ENCODE peak calls at places on chromosomes 2 and 18, in five cellular contexts. R, M, Z, J and U are unnamed samples.

GRCh38 chr2:206328979-206329378 is 54.5 kb downstream of the ZDBF2 start:
- DNase-seq in M (no peak), Z (no peak), J (peak), R (peak), U (no peak)

GRCh38 chr18:55221577-55221976 is 262.3 kb upstream of the CCDC68 start:
- DNase-seq in J (no peak), R (no peak), Z (no peak), M (no peak), U (no peak)

GRCh38 chr2:112055833-112056625 is 960 bp downstream of the TMEM87B start:
- DNase-seq in Z (peak), J (no peak), M (peak), R (peak), U (peak)

GRCh38 chr2:134602666-134603065 is 116.1 kb downstream of the TMEM163 start:
- DNase-seq in J (no peak), M (no peak), Z (no peak), R (no peak), U (no peak)

GRCh38 chr2:200432296-200432695 is 77.6 kb downstream of the KCTD18 start:
- DNase-seq in R (no peak), M (peak), Z (no peak), J (no peak), U (no peak)

GRCh38 chr18:56641714-56642331 is 3.4 kb upstream of the TXNL1 start:
- DNase-seq in J (no peak), M (peak), Z (peak), R (no peak), U (peak)

GRCh38 chr2:68302281-68302680 is 17.5 kb downstream of the CNRIP1 start:
- DNase-seq in Z (peak), M (no peak), R (no peak), J (no peak), U (peak)

GRCh38 chr2:40497251-40497859 is 45.5 kb upstream of the SLC8A1 start:
- DNase-seq in Z (peak), J (no peak), M (no peak), R (no peak), U (peak)

GRCh38 chr2:128505150-128505490 is 186.5 kb upstream of the HS6ST1 start:
- DNase-seq in Z (no peak), M (no peak), J (no peak), R (no peak), U (no peak)

GRCh38 chr2:158809816-158810215 is 14.7 kb downstream of the DAPL1 start:
- DNase-seq in Z (no peak), R (no peak), J (no peak), M (peak), U (peak)

GRCh38 chr2:200159366-200159720 is 147.2 kb upstream of the SPATS2L start:
- DNase-seq in M (peak), Z (peak), R (no peak), J (no peak), U (peak)

GRCh38 chr2:5725794-5726463 is 33.7 kb downstream of the SOX11 start:
- DNase-seq in Z (no peak), J (peak), M (peak), R (peak), U (no peak)

GRCh38 chr2:72115361-72116080 is 32.1 kb downstream of the CYP26B1 start:
- DNase-seq in M (peak), Z (peak), R (no peak), J (peak), U (peak)

GRCh38 chr2:240640939-240641338 is 15.7 kb downstream of the GPR35 start:
- DNase-seq in J (peak), M (peak), Z (no peak), R (peak), U (peak)

GRCh38 chr2:203871371-203871983 is 3.9 kb downstream of the CTLA4 start:
- DNase-seq in Z (no peak), J (no peak), M (no peak), R (no peak), U (no peak)

GRCh38 chr2:22221006-22221405 is 1097.2 kb downstream of the TDRD15 start:
- DNase-seq in Z (peak), J (no peak), R (no peak), M (no peak), U (no peak)

GRCh38 chr2:178193496-178193822 is 853 bp upstream of the OSBPL6 start:
- DNase-seq in Z (peak), J (no peak), R (no peak), M (no peak), U (peak)

GRCh38 chr2:64652231-64653173 is 1.2 kb downstream of the SERTAD2 start:
- DNase-seq in Z (peak), J (no peak), R (no peak), M (peak), U (peak)

GRCh38 chr2:203418271-203418670 is 90.1 kb downstream of the ABI2 start:
- DNase-seq in J (no peak), Z (no peak), M (peak), R (no peak), U (no peak)

GRCh38 chr2:111160758-111161157 is 40.0 kb downstream of the BCL2L11 start:
- DNase-seq in Z (peak), R (no peak), J (no peak), M (peak), U (peak)

GRCh38 chr2:23604731-23605130 is 219.8 kb downstream of the KLHL29 start:
- DNase-seq in Z (no peak), R (no peak), M (no peak), J (no peak), U (no peak)

GRCh38 chr2:227942021-227942420 is 70.6 kb downstream of the DAW1 start:
- DNase-seq in R (no peak), Z (no peak), M (no peak), J (no peak), U (peak)

GRCh38 chr18:3051718-3052410 is 38.9 kb upstream of the LPIN2 start:
- DNase-seq in J (no peak), R (no peak), M (no peak), Z (no peak), U (no peak)

GRCh38 chr2:2771721-2772411 is 440.8 kb upstream of the MYT1L start:
- DNase-seq in M (no peak), Z (no peak), R (no peak), J (no peak), U (no peak)

GRCh38 chr2:62705859-62706720 is 577 bp downstream of the EHBP1 start:
- DNase-seq in M (peak), Z (peak), R (peak), J (no peak), U (peak)

GRCh38 chr2:233556756-233557736 is 9.5 kb downstream of the USP40 start:
- DNase-seq in R (no peak), M (peak), Z (peak), J (no peak), U (peak)

GRCh38 chr2:99072556-99072955 is 69.0 kb upstream of the C2orf15 start:
- DNase-seq in J (no peak), M (no peak), R (no peak), Z (no peak), U (no peak)

DNA sequence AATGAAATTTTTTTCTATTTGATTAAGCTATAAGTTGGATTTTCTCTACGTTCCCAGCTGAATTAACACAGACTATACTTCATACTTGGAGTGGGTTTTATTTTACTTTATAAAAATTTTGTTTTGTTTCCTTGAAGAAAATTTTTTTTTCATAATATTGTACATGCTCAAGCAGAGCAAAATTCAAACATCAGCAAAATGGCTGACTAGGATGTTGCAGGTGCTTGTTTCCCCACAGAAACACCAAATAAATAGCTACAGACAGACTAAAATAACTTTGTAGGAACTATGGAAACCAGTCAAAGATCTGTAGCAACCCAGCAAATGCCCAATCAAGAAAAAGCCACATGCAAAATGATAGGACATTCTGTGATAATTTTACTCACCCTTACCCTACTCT is 82.3 kb downstream of the CCDC138 start:
- DNase-seq in R (no peak), M (no peak), J (no peak), Z (no peak), U (no peak)
- H3K9ac ChIP-seq in R (no peak), M (no peak), J (no peak), Z (no peak), U (no peak)

GRCh38 chr2:173187911-173188788 is 112.5 kb downstream of the MAP3K20 start:
- DNase-seq in Z (peak), R (no peak), M (peak), J (no peak), U (peak)

GRCh38 chr2:173181982-173182381 is 106.3 kb downstream of the MAP3K20 start:
- DNase-seq in J (no peak), Z (no peak), R (no peak), M (no peak), U (no peak)

GRCh38 chr2:173185437-173185836 is 109.8 kb downstream of the MAP3K20 start:
- DNase-seq in Z (no peak), M (no peak), R (no peak), J (no peak), U (no peak)

GRCh38 chr2:173184031-173185004 is 108.7 kb downstream of the MAP3K20 start:
- DNase-seq in Z (peak), M (peak), J (no peak), R (no peak), U (peak)
- H3K9ac ChIP-seq in Z (no peak), M (no peak), J (no peak), R (no peak), U (peak)

DNA sequence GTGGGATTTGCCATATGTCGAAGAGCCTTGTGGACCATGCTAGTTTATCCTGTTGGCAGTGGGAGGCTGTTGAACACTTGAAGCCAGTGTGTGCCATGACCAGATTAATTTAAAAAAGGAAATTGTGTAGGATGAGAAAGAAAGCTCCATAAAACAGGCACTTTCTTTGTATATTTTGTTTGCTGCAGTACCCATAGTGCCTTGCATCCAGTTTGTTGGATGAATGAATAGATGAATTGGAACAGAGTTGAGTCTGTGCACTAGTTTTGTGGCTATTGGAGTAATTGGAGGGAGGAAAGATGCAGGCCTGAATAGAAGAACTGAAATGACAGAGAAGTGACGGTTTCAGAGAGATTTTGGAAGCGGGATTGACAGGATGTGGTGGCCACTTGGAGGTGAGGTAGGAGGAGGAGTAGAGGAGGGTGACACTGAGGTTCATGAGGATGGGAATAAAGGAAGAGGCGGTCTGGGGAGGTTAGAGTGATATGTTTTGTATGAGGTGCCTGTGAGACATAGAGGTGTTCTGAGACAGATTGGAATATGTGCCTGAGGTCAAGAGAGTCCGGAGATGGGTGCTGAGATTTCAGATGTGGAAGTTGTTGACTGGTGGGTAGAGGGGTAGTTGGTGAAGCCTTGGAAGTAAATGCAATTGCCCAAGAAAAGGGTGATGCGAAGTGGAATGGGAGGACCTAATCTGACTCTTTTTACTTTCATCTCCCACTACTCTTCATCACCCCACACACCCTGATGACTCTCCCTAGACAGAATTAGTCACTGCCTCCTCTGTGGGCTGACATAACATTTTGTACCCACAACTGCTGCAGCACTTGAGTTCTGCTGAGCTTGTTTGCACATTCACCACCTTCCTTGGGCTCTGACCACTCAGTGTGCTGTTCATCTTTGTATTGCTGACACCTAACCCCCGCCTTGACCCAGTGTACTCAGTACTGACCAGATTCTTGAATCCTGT is 5.1 kb downstream of the DGUOK start:
- DNase-seq in J (no peak), R (no peak), M (peak), Z (peak), U (peak)
- H3K9ac ChIP-seq in J (no peak), R (peak), M (no peak), Z (no peak), U (no peak)

GRCh38 chr2:9703701-9704221 is 73.0 kb upstream of the YWHAQ start:
- DNase-seq in R (no peak), J (no peak), Z (peak), M (peak), U (peak)
- H3K9ac ChIP-seq in R (no peak), J (no peak), Z (no peak), M (no peak), U (peak)

DNA sequence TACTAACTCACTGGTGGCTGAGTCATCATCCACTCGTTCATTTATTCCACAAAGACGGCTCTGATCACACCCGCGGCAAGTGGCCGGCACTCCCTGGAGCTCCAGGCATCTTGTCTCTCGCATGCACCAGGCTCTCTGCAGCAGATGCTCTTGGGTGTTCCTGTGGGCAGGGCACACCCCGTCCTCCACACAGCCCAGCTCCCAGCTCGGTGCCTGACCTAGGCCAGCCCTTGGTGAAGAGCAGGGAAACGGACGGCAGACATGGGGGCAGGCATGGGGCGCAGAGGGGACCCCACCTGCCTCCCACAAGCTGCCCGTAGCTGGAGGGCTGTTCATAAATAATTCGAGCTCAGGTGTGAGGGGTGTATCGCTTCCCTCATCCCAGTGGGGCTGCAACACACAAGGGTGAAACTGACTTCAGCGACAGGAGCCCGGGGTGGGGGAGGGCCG is 51.5 kb downstream of the INHBB start:
- DNase-seq in Z (no peak), R (no peak), M (peak), J (no peak), U (peak)
- H3K9ac ChIP-seq in Z (no peak), R (peak), M (no peak), J (no peak), U (peak)

DNA sequence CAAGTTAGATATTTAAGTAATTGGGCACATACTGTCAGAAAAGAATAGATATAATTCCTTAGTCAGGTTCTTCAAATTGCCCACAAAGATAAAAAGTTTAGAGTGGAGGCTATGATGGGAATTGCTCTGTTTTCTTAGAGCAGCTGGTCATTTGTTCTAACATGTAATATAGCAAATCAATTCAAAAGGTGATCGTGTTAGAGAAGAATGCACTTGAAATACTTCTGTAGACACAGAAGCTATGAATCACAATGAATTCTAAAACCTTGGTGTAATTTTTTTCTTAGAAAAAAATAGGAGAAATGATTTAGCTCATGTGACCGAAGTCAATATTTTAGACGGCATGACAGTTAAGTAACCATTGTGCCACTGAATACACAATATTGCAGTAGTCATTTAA is 918.1 kb upstream of the LRATD1 start:
- DNase-seq in J (no peak), M (peak), Z (no peak), R (no peak), U (no peak)
- H3K9ac ChIP-seq in J (no peak), M (no peak), Z (no peak), R (no peak), U (no peak)

DNA sequence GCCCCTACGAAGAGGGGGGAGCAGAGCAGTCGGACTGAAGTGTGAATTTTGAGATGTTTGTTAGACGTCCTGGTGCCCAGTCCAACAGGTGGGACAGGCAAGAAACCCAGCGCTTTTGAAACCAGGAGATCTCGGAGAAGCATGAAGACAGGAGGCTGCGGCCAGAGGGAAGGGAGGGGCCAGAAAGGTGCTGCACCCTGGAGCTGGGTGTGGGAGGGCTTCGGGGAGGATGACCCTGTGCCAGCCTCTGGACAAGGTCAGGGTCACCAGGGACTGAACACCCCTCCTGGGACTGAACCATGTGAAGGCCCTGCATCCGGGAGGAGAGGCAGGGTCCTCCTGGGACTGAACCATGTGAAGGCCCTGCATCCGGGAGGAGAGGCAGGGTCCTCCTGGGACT is 6.1 kb downstream of the TMEM18 start:
- DNase-seq in M (no peak), R (no peak), Z (no peak), J (no peak), U (no peak)
- H3K9ac ChIP-seq in M (no peak), R (no peak), Z (no peak), J (no peak), U (no peak)